ENCODE peak calls at places on chromosomes 16 and 17, in eight cellular contexts. Y is NCI-H748 treated with DMSO at 0.1 percent for 48 hours; J is Kasumi-1; L is prostate gland; W is stimulated activated naive CD4-positive, alpha-beta T cell; O is stimulated activated CD4-positive, alpha-beta T cell treated with anti-CD3 and anti-CD28 coated beads, TNF-alpha, amount 100 ng/mL, for 48 hours; G is GM23248; Z is stimulated activated naive CD8-positive, alpha-beta T cell treated with anti-CD3 and anti-CD28 coated beads, Interleukin-15, amount 100 ng/mL, for 72 hours. P is an unnamed sample.

GRCh38 chr16:57915811-57916479 is 55.0 kb downstream of the CNGB1 start:
- DNase-seq in Y (no peak), J (no peak), W (no peak), Z (no peak), G (no peak), L (no peak), O (no peak), P (no peak)

GRCh38 chr17:19650826-19651225 is 2.3 kb downstream of the ALDH3A2 start:
- DNase-seq in L (no peak), Y (no peak), G (peak; percentile 67), Z (no peak), J (no peak), W (no peak), O (no peak), P (no peak)

GRCh38 chr16:87274808-87275207 is 42.4 kb downstream of the C16orf95 start:
- DNase-seq in W (no peak), L (no peak), Y (no peak), G (no peak), Z (no peak), J (no peak), O (no peak), P (no peak)

GRCh38 chr16:11152677-11153321 is 103.2 kb downstream of the SOCS1 start:
- DNase-seq in L (no peak), Z (no peak), W (no peak), Y (peak; percentile 43), G (no peak), J (peak; percentile 13), O (no peak), P (no peak)

GRCh38 chr16:4636196-4636595 is 11.6 kb downstream of the MGRN1 start:
- DNase-seq in W (no peak), Y (no peak), G (no peak), L (no peak), O (no peak), J (no peak), Z (no peak), P (no peak)

GRCh38 chr17:65359016-65359415 is 202.4 kb downstream of the AXIN2 start:
- DNase-seq in W (no peak), O (peak; percentile 22), Y (no peak), J (no peak), Z (no peak), L (no peak), G (peak; percentile 92), P (no peak)

GRCh38 chr17:33012522-33013033 is 20.9 kb downstream of the SPACA3 start:
- DNase-seq in J (no peak), Y (no peak), L (no peak), O (no peak), W (no peak), G (peak; percentile 97), Z (no peak), P (no peak)

GRCh38 chr17:8488931-8489330 is 53.2 kb downstream of the NDEL1 start:
- DNase-seq in Z (no peak), Y (no peak), O (no peak), W (no peak), J (no peak), L (no peak), G (peak; percentile 99), P (no peak)

GRCh38 chr17:79255471-79255870 is 180.8 kb downstream of the ENGASE start:
- DNase-seq in Z (no peak), O (no peak), L (no peak), Y (no peak), G (no peak), W (no peak), J (no peak), P (no peak)

GRCh38 chr16:47884131-47884725 is 271.6 kb downstream of the ABCC12 start:
- DNase-seq in Y (no peak), O (no peak), L (no peak), J (no peak), G (no peak), W (no peak), Z (no peak), P (no peak)

GRCh38 chr17:15894913-15895658 is 49.8 kb upstream of the ADORA2B start:
- DNase-seq in L (no peak), G (no peak), Z (no peak), Y (no peak), J (no peak), O (no peak), W (no peak), P (no peak)

GRCh38 chr16:81421126-81421525 is 23.5 kb upstream of the CMIP start:
- DNase-seq in Y (no peak), O (no peak), W (no peak), Z (no peak), G (no peak), J (no peak), L (no peak), P (no peak)

GRCh38 chr16:89863741-89864391 is 9.5 kb upstream of the TCF25 start:
- DNase-seq in G (peak; percentile 25), O (no peak), Y (no peak), Z (peak; percentile 11), J (no peak), L (no peak), W (peak; percentile 26), P (no peak)

GRCh38 chr16:84080378-84080777 is 36.4 kb downstream of the MBTPS1 start:
- DNase-seq in Y (no peak), J (no peak), L (no peak), Z (no peak), G (no peak), W (no peak), O (no peak), P (no peak)

GRCh38 chr16:85916141-85916890 is 17.4 kb downstream of the IRF8 start:
- DNase-seq in Z (no peak), W (no peak), Y (no peak), J (peak; percentile 75), O (no peak), G (no peak), L (no peak), P (no peak)

GRCh38 chr16:72847187-72848044 is 200.5 kb downstream of the ZFHX3 start:
- DNase-seq in L (no peak), Z (no peak), G (peak; percentile 47), O (no peak), J (peak; percentile 68), Y (no peak), W (no peak), P (no peak)